ENCODE peak calls at places on chromosome 21, in nine cellular contexts. F is substantia nigra, C is aorta, T is MM.1S, I is uterus, J is fibroblast of lung, E is A549, R is GM23248, K is psoas muscle. P is an unnamed sample.

GRCh38 chr21:37204580-37204979 is 62.6 kb downstream of the VPS26C start:
- DNase-seq in F (no peak), C (no peak), T (no peak), I (no peak), J (peak), E (no peak), R (no peak), K (no peak), P (no peak)

GRCh38 chr21:29194847-29195246 is 64.4 kb downstream of the MAP3K7CL start:
- DNase-seq in F (no peak), C (no peak), T (no peak), I (no peak), J (peak), E (no peak), R (peak), K (no peak), P (no peak)

GRCh38 chr21:29164330-29164942 is 34.0 kb downstream of the MAP3K7CL start:
- DNase-seq in F (no peak), C (no peak), T (peak), I (no peak), J (peak), E (peak), R (peak), K (no peak), P (no peak)

GRCh38 chr21:29092102-29092959 is 18.9 kb upstream of the CCT8 start:
- DNase-seq in F (no peak), C (no peak), T (no peak), I (no peak), J (peak), E (no peak), R (peak), K (no peak), P (no peak)

GRCh38 chr21:29077651-29078090 is 4.2 kb upstream of the CCT8 start:
- DNase-seq in F (no peak), C (no peak), T (peak), I (no peak), J (peak), E (peak), R (no peak), K (no peak), P (no peak)

GRCh38 chr21:36606983-36607325 is 92.0 kb upstream of the SIM2 start:
- DNase-seq in F (no peak), C (no peak), T (peak), I (no peak), J (no peak), E (no peak), R (no peak), K (no peak), P (no peak)

GRCh38 chr21:33801424-33802405 is 113.9 kb downstream of the ATP5PO start:
- DNase-seq in F (no peak), C (no peak), T (peak), I (no peak), J (peak), E (peak), R (peak), K (peak), P (peak)

GRCh38 chr21:29192999-29193563 is 62.6 kb downstream of the MAP3K7CL start:
- DNase-seq in F (no peak), C (no peak), T (no peak), I (no peak), J (no peak), E (no peak), R (peak), K (no peak), P (no peak)

GRCh38 chr21:36820176-36821031 is 121.5 kb downstream of the SIM2 start:
- DNase-seq in F (no peak), C (no peak), T (no peak), I (no peak), J (peak), E (no peak), R (no peak), K (no peak), P (no peak)

GRCh38 chr21:36320421-36321324 is 676 bp downstream of the MORC3 start:
- DNase-seq in F (peak), C (peak), T (peak), I (peak), J (peak), E (peak), R (peak), K (peak), P (peak)

GRCh38 chr21:32207096-32207716 is 71.6 kb downstream of the MIS18A start:
- DNase-seq in F (no peak), C (no peak), T (no peak), I (no peak), J (no peak), E (no peak), R (no peak), K (no peak), P (no peak)

GRCh38 chr21:37072239-37072987 is 458 bp downstream of the PIGP start:
- DNase-seq in F (peak), C (no peak), T (no peak), I (no peak), J (peak), E (peak), R (peak), K (no peak), P (no peak)

GRCh38 chr21:35909456-35910178 is 150.7 kb downstream of the SETD4 start:
- DNase-seq in F (no peak), C (no peak), T (no peak), I (no peak), J (peak), E (no peak), R (peak), K (no peak), P (no peak)

GRCh38 chr21:39660596-39660995 is 47.9 kb downstream of the B3GALT5 start:
- DNase-seq in F (no peak), C (peak), T (no peak), I (peak), J (peak), E (peak), R (peak), K (no peak), P (no peak)

GRCh38 chr21:38937286-38937790 is 131.6 kb downstream of the ETS2 start:
- DNase-seq in F (no peak), C (no peak), T (no peak), I (no peak), J (no peak), E (no peak), R (no peak), K (no peak), P (no peak)

GRCh38 chr21:26887241-26887640 is 42.0 kb upstream of the ADAMTS1 start:
- DNase-seq in F (no peak), C (no peak), T (no peak), I (no peak), J (peak), E (no peak), R (peak), K (no peak), P (no peak)

GRCh38 chr21:26194326-26194725 is 23.8 kb upstream of the APP start:
- DNase-seq in F (no peak), C (no peak), T (no peak), I (no peak), J (peak), E (no peak), R (no peak), K (no peak), P (no peak)

GRCh38 chr21:38439957-38440356 is 58.3 kb downstream of the ERG start:
- DNase-seq in F (no peak), C (no peak), T (no peak), I (no peak), J (no peak), E (no peak), R (no peak), K (no peak), P (no peak)

GRCh38 chr21:34722684-34723300 is 54.0 kb downstream of the CLIC6 start:
- DNase-seq in F (no peak), C (no peak), T (no peak), I (no peak), J (no peak), E (no peak), R (no peak), K (no peak), P (no peak)

GRCh38 chr21:15204140-15204774 is 139.5 kb upstream of the NRIP1 start:
- DNase-seq in F (no peak), C (no peak), T (no peak), I (no peak), J (no peak), E (no peak), R (no peak), K (no peak), P (no peak)

GRCh38 chr21:34668803-34669148 is at the start of gene CLIC6:
- DNase-seq in F (no peak), C (peak), T (no peak), I (no peak), J (no peak), E (no peak), R (no peak), K (no peak), P (peak)

GRCh38 chr21:43645414-43645891 is 13.8 kb downstream of the HSF2BP start:
- DNase-seq in F (no peak), C (peak), T (peak), I (peak), J (peak), E (peak), R (peak), K (no peak), P (peak)

GRCh38 chr21:43302769-43303168 is 124.2 kb downstream of the SIK1 start:
- DNase-seq in F (no peak), C (peak), T (no peak), I (no peak), J (no peak), E (no peak), R (no peak), K (peak), P (no peak)

GRCh38 chr21:42518216-42518615 is 4.6 kb downstream of the SLC37A1 start:
- DNase-seq in F (no peak), C (no peak), T (no peak), I (no peak), J (peak), E (peak), R (peak), K (no peak), P (no peak)

GRCh38 chr21:41477641-41478318 is 30.2 kb downstream of the TMPRSS2 start:
- DNase-seq in F (no peak), C (no peak), T (peak), I (no peak), J (peak), E (no peak), R (no peak), K (no peak), P (no peak)
- H3K27ac ChIP-seq in F (no peak), C (no peak), T (peak), I (no peak), J (no peak), E (no peak), R (no peak), K (no peak), P (no peak)

GRCh38 chr21:17746920-17747319 is 72.2 kb downstream of the C21orf91 start:
- DNase-seq in F (no peak), C (no peak), T (no peak), I (no peak), J (no peak), E (no peak), R (no peak), K (no peak), P (no peak)
- H3K27ac ChIP-seq in F (no peak), C (no peak), T (no peak), I (no peak), J (no peak), E (no peak), R (no peak), K (no peak), P (no peak)

DNA sequence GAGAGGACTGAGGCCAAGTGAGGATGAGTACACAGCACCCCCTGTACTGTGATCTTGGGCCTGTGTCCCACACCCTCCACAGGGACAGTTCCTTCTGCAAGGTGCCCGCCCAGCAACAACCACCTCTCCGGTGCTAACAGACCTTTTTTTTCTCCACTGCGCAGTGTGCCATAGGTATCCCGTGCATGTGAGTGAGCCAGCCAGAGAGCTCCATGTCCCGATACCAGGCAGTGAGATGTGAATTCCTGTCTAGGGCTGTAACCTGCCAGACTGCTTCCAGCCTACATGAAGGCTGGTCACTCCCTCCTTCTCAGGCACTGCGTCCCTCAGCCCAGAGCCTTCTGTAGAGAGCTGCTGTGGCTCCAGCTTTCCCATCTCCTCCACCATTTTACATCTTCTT is 56.9 kb downstream of the PCBP3 start:
- DNase-seq in F (no peak), C (no peak), T (no peak), I (no peak), J (no peak), E (no peak), R (no peak), K (no peak), P (no peak)
- H3K27ac ChIP-seq in F (no peak), C (no peak), T (no peak), I (no peak), J (no peak), E (no peak), R (no peak), K (no peak), P (no peak)

GRCh38 chr21:44974676-44975075 is 34.8 kb downstream of the SLX9 start:
- DNase-seq in F (no peak), C (no peak), T (no peak), I (no peak), J (no peak), E (no peak), R (no peak), K (no peak), P (no peak)

GRCh38 chr21:44971672-44971995 is 31.8 kb downstream of the SLX9 start:
- DNase-seq in F (no peak), C (no peak), T (no peak), I (no peak), J (no peak), E (no peak), R (no peak), K (no peak), P (no peak)

GRCh38 chr21:44972301-44972814 is 32.5 kb downstream of the SLX9 start:
- DNase-seq in F (no peak), C (no peak), T (no peak), I (no peak), J (no peak), E (no peak), R (no peak), K (no peak), P (no peak)

GRCh38 chr21:44972821-44973220 is 33.0 kb downstream of the SLX9 start:
- DNase-seq in F (no peak), C (no peak), T (no peak), I (no peak), J (peak), E (no peak), R (peak), K (no peak), P (no peak)

DNA sequence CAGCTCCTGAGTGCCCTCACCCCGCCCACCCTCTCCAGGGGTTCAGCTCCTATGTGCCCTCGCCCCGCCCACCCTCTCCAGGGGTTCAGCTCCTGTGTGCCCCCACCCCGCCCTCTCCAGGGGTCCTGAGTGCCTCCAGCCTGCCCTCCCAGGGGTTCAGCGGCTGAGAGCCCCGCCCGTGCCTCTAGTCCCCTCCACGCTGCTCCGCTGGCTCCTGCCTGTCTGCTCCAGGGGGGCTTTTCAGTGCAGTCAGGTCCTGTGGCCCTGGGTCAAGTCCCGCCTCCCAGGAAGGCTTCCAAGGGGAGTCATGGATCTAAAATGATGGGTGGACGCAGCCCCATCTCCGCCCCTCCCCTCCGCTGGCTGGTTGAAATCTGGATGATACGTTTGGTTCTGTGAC is 33.8 kb downstream of the SLX9 start:
- DNase-seq in F (no peak), C (no peak), T (no peak), I (no peak), J (no peak), E (no peak), R (no peak), K (no peak), P (no peak)
- H3K27ac ChIP-seq in F (no peak), C (no peak), T (no peak), I (no peak), J (no peak), E (no peak), R (no peak), K (no peak), P (no peak)

DNA sequence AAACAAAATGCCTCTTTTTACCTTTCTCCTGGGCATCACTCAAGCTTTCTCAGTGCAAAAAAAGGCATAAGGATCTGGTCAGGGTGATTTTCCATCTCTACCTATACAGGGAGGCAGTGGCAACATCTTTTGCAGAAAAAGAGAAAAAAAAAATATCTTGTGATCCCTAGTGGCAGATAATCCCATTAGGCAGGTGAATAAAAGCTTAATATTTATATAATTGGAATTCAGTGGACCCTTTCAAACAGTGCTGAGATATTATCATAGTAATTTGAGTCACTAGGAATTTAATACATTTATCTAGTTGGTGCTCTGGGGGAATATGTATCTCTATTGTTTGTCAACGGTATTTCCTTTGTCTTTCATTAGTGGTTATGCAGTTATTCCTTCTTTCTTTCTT is 29.9 kb upstream of the CXADR start:
- DNase-seq in F (no peak), C (no peak), T (no peak), I (no peak), J (no peak), E (no peak), R (no peak), K (no peak), P (no peak)
- H3K27ac ChIP-seq in F (no peak), C (no peak), T (no peak), I (no peak), J (no peak), E (no peak), R (no peak), K (no peak), P (no peak)